ENCODE peak calls at places on chromosome 13, in eight cellular contexts. C is IMR-90; X is endothelial cell; I is type B pancreatic cell; T is testis; H is dermis microvascular lymphatic vessel endothelial cell; B is activated naive CD4-positive, alpha-beta T cell treated with anti-CD3 and anti-CD28 coated beads for 36 hours; P is heart right ventricle. Y is an unnamed sample.

GRCh38 chr13:88623150-88623549 is 952.0 kb downstream of the SLITRK5 start:
- DNase-seq in T (no peak), X (no peak), H (no peak), P (no peak), C (no peak), I (no peak), B (no peak), Y (no peak)

GRCh38 chr13:101915333-101915732 is 462.9 kb downstream of the ITGBL1 start:
- DNase-seq in X (no peak), B (no peak), H (no peak), C (no peak), P (no peak), T (no peak), I (no peak), Y (no peak)

GRCh38 chr13:111526922-111527321 is 206.5 kb downstream of the TEX29 start:
- DNase-seq in C (no peak), T (no peak), H (no peak), I (no peak), B (no peak), X (no peak), P (no peak), Y (no peak)

GRCh38 chr13:48818495-48818961 is 157.2 kb upstream of the FNDC3A start:
- DNase-seq in P (no peak), C (peak), T (no peak), H (no peak), I (no peak), B (no peak), X (no peak), Y (no peak)

GRCh38 chr13:110925023-110925608 is 10.2 kb upstream of the ANKRD10 start:
- DNase-seq in T (no peak), H (no peak), P (no peak), B (no peak), C (no peak), X (peak), I (no peak), Y (no peak)

GRCh38 chr13:86946734-86947133 is 724.4 kb upstream of the SLITRK5 start:
- DNase-seq in X (no peak), T (no peak), I (no peak), C (no peak), B (no peak), P (no peak), H (no peak), Y (no peak)

GRCh38 chr13:62119739-62120700 is 704.4 kb upstream of the PCDH20 start:
- DNase-seq in H (peak), T (no peak), C (peak), P (no peak), B (no peak), X (no peak), I (no peak), Y (no peak)

GRCh38 chr13:70844391-70845108 is 736.3 kb upstream of the KLHL1 start:
- DNase-seq in P (no peak), B (no peak), H (no peak), C (no peak), T (no peak), X (no peak), I (no peak), Y (no peak)

GRCh38 chr13:33797622-33798021 is 20.3 kb upstream of the RFC3 start:
- DNase-seq in P (no peak), I (no peak), B (no peak), X (no peak), T (no peak), C (no peak), H (no peak), Y (no peak)

GRCh38 chr13:91085127-91085526 is 262.4 kb upstream of the MIR17HG start:
- DNase-seq in X (no peak), C (no peak), I (no peak), P (no peak), T (no peak), B (no peak), H (no peak), Y (no peak)

GRCh38 chr13:77190349-77190748 is 136.5 kb downstream of the MYCBP2 start:
- DNase-seq in T (no peak), B (no peak), I (no peak), H (no peak), P (no peak), X (no peak), C (no peak), Y (no peak)

GRCh38 chr13:27401210-27401609 is 23.2 kb upstream of the GTF3A start:
- DNase-seq in P (peak), I (no peak), B (no peak), X (no peak), C (no peak), T (no peak), H (no peak), Y (no peak)

GRCh38 chr13:23140492-23140891 is 40.3 kb upstream of the SGCG start:
- DNase-seq in T (no peak), P (no peak), X (no peak), C (peak), H (peak), I (no peak), B (no peak), Y (no peak)

GRCh38 chr13:27605099-27605498 is 15.2 kb downstream of the LNX2 start:
- DNase-seq in P (no peak), T (no peak), H (no peak), X (no peak), B (no peak), C (no peak), I (no peak), Y (no peak)

GRCh38 chr13:60612593-60612992 is 215.6 kb downstream of the TDRD3 start:
- DNase-seq in P (no peak), C (no peak), I (no peak), X (no peak), H (no peak), B (no peak), T (no peak), Y (no peak)

GRCh38 chr13:26604784-26605183 is 47.3 kb downstream of the WASF3 start:
- DNase-seq in X (no peak), C (no peak), B (no peak), T (peak), H (no peak), I (no peak), P (peak), Y (peak)

GRCh38 chr13:113207890-113208423 is 512 bp downstream of the PCID2 start:
- DNase-seq in P (peak), B (peak), T (peak), I (no peak), X (peak), C (peak), H (peak), Y (no peak)

GRCh38 chr13:53368948-53369347 is 340.3 kb downstream of the OLFM4 start:
- DNase-seq in I (no peak), H (no peak), P (no peak), X (no peak), C (no peak), B (no peak), T (no peak), Y (no peak)

GRCh38 chr13:90365130-90365529 is 982.4 kb upstream of the MIR17HG start:
- DNase-seq in H (peak), B (no peak), I (no peak), X (no peak), T (no peak), C (no peak), P (no peak), Y (no peak)

GRCh38 chr13:66402071-66402470 is 828.1 kb downstream of the PCDH9 start:
- DNase-seq in C (no peak), I (no peak), X (no peak), P (no peak), B (no peak), T (no peak), H (peak), Y (no peak)

GRCh38 chr13:86002921-86003488 is 203.8 kb upstream of the SLITRK6 start:
- DNase-seq in C (no peak), P (no peak), H (no peak), B (no peak), X (no peak), T (no peak), I (no peak), Y (no peak)

Y was measured in vagina.